ENCODE peak calls at places on chromosomes 3 and 15, in nine cellular contexts. C, T, B, M, X, G, K, P and Z are unnamed samples.

GRCh38 chr3:142467738-142468137 is 19.9 kb upstream of the XRN1 start:
- DNase-seq in C (no peak), T (no peak), B (no peak), M (no peak), X (no peak), G (no peak), K (no peak), P (no peak), Z (no peak)

GRCh38 chr3:55692295-55692957 is 205.3 kb upstream of the WNT5A start:
- DNase-seq in C (no peak), T (no peak), B (no peak), M (peak; percentile 27), X (no peak), G (peak; percentile 17), K (no peak), P (no peak), Z (no peak)

GRCh38 chr3:25895443-25895842 is 105.6 kb downstream of the OXSM start:
- DNase-seq in C (no peak), T (peak; percentile 31), B (peak; percentile 41), M (no peak), X (peak; percentile 37), G (no peak), K (no peak), P (no peak), Z (no peak)

GRCh38 chr3:149471991-149472390 is 2.5 kb upstream of the TM4SF4 start:
- DNase-seq in C (no peak), T (no peak), B (no peak), M (no peak), X (peak; percentile 56), G (no peak), K (no peak), P (no peak), Z (no peak)

GRCh38 chr3:37813403-37813802 is 48.3 kb upstream of the CTDSPL start:
- DNase-seq in C (no peak), T (no peak), B (no peak), M (no peak), X (no peak), G (no peak), K (no peak), P (no peak), Z (no peak)

GRCh38 chr3:168165390-168166269 is 69.9 kb upstream of the GOLIM4 start:
- DNase-seq in C (peak; percentile 76), T (peak; percentile 85), B (peak; percentile 79), M (peak; percentile 84), X (peak; percentile 86), G (peak; percentile 64), K (peak; percentile 67), P (peak; percentile 65), Z (peak; percentile 85)

GRCh38 chr3:188294823-188295487 is 141.0 kb downstream of the LPP start:
- DNase-seq in C (no peak), T (peak; percentile 94), B (no peak), M (no peak), X (peak; percentile 96), G (no peak), K (no peak), P (peak; percentile 90), Z (peak; percentile 78)

GRCh38 chr15:60804986-60805949 is 326.3 kb upstream of the ICE2 start:
- DNase-seq in C (no peak), T (peak; percentile 4), B (peak; percentile 92), M (no peak), X (peak; percentile 91), G (no peak), K (no peak), P (no peak), Z (no peak)

GRCh38 chr15:36791849-36792618 is 212.6 kb downstream of the CDIN1 start:
- DNase-seq in C (no peak), T (no peak), B (no peak), M (no peak), X (no peak), G (no peak), K (no peak), P (no peak), Z (no peak)

GRCh38 chr3:169836058-169836941 is 23.6 kb upstream of the LRRC34 start:
- DNase-seq in C (peak; percentile 23), T (no peak), B (no peak), M (peak; percentile 70), X (peak; percentile 92), G (no peak), K (no peak), P (no peak), Z (no peak)

GRCh38 chr15:68271854-68272471 is 5.6 kb upstream of the FEM1B start:
- DNase-seq in C (peak; percentile 31), T (peak; percentile 96), B (peak; percentile 30), M (no peak), X (peak; percentile 92), G (peak; percentile 51), K (no peak), P (peak; percentile 80), Z (peak; percentile 65)

DNA sequence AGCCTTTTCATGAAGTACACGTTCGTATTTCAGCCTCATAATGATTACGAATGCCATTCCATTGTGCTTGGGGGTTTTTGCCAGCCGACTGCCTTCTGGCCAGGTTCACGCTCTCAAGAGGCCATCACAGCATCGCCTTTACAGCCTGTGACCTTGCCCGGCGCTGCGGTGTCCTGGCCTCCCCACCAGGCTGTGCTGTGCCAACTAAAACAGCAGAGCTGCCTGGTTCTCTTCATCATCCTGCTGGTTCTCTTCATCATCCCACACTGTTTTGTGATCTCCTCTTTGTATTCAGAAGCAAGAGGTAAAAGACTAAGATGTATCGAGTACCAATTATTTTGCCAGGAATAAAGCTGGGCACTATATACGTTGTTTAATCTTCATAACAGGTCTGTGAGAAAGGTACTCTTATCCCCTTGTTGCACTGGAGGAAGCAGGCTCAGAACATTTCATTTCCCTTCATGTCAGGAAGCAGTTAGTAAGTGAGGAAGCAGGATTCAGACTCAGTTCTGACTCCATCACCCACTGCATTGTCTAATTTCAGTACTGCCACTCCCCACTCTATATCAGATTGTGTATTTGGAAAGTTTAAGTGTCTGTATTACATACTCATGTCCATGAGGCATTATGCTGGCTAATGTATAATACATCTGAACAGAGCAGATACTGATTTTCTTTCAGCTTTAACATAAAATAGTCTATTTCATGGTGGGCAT is 92.7 kb downstream of the LRRC28 start:
- DNase-seq in C (peak; percentile 54), T (no peak), B (peak; percentile 75), M (peak; percentile 18), X (no peak), G (peak; percentile 30), K (no peak), P (no peak), Z (no peak)
- TF ChIP-seq EZH2phosphoT487 in C (no peak), T (no peak), B (no peak), M (no peak), X (no peak), G (no peak), K (no peak), P (no peak), Z (no peak)

DNA sequence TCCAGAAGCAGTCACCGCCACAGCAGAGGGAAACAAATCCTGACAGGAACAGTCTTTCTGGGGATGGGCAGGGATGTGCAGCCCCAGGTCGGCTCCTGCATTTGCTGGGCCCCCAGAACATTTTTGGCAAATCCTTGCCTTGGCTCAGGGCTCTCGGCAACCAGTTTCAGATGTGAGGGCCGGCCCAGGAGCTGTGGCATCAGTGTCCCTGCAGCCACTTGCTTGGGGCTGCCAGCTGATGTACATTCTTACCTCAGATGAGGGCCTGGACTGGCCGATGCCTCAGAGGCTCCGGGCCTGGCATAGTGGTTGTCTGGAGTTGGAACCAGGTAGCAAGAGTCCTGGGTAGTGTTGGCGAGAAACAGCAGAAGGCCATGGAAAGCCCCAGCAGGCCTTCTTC is 4.2 kb downstream of the CYB561D2 start:
- DNase-seq in C (no peak), T (no peak), B (no peak), M (no peak), X (no peak), G (no peak), K (no peak), P (no peak), Z (no peak)
- H3K4me1 ChIP-seq in C (peaks cover 22% of the 10 kb centered on the region), T (peaks cover 54% of the 10 kb centered on the region), B (peaks cover 13% of the 10 kb centered on the region), M (peaks cover 52% of the 10 kb centered on the region), X (peaks cover 38% of the 10 kb centered on the region), G (peaks cover 16% of the 10 kb centered on the region), K (peaks cover 34% of the 10 kb centered on the region), P (peaks cover 12% of the 10 kb centered on the region), Z (peaks cover 39% of the 10 kb centered on the region)

DNA sequence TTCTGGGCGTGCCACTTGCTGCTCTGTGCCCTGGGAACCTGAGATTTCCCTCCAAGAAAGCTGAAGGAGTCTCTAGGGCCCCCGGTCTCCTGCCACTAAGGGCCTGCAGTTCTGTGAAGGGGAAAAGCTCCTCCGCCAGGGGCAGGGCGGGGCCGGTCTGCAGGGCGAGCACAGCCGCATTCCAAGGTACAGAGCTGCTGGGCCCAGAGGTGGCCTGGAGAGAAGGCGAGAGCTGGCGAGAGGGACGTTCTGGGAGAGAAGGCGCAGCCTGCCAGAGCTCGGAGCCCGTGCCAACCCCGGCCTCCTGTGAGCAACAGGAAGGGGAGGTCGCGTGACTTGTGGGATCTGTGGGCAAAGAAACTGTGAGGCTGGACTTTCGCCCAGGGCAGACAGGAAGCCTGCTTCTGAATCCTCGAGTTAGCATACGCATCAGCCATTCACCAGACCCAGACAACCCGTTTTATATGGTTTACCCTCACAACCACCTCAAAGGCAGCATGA is 500.4 kb downstream of the SHQ1 start:
- DNase-seq in C (peak; percentile 62), T (peak; percentile 55), B (peak; percentile 76), M (no peak), X (peak; percentile 43), G (no peak), K (no peak), P (no peak), Z (peak; percentile 44)
- H2AFZ ChIP-seq in C (no peak overlapping the region), T (no peak overlapping the region), B (peak overlapping the region; percentile 91), M (no peak overlapping the region), X (no peak overlapping the region), G (peak overlapping the region; percentile 0), K (no peak overlapping the region), P (peak overlapping the region; percentile 6), Z (no peak overlapping the region)

GRCh38 chr15:66403323-66403722 is 16.6 kb downstream of the MAP2K1 start:
- DNase-seq in C (no peak), T (no peak), B (no peak), M (no peak), X (no peak), G (no peak), K (no peak), P (no peak), Z (no peak)

GRCh38 chr15:66401130-66402021 is 14.7 kb downstream of the MAP2K1 start:
- DNase-seq in C (peak; percentile 58), T (peak; percentile 65), B (peak; percentile 75), M (peak; percentile 13), X (peak; percentile 22), G (no peak), K (no peak), P (no peak), Z (no peak)

GRCh38 chr15:66402885-66403284 is 16.2 kb downstream of the MAP2K1 start:
- DNase-seq in C (no peak), T (no peak), B (no peak), M (no peak), X (no peak), G (no peak), K (no peak), P (no peak), Z (no peak)

GRCh38 chr15:66399276-66399675 is 12.6 kb downstream of the MAP2K1 start:
- DNase-seq in C (no peak), T (no peak), B (no peak), M (no peak), X (no peak), G (peak; percentile 49), K (no peak), P (no peak), Z (no peak)

DNA sequence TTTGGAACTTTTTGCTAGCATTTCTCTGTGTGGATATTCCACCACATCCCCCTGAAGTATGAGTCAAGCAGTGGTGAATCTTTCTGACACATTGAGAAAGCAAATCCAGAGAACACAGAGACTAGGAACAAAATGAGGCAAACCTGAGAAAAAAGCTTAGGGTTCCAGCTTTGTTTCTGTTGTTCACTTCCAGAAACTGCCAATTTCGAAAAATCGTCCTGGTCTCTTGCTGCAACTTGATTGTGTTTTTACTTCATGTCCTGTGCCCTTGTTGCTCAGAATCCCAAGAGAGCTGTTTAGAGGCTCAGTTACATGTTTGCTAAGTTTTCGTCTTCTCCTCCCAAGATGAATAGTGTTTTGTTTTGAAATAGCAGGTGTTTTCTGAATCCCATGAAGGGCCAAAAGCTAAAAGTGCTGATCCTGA is 13.7 kb downstream of the MAP2K1 start:
- DNase-seq in C (no peak), T (peak; percentile 50), B (no peak), M (no peak), X (peak; percentile 53), G (no peak), K (no peak), P (no peak), Z (no peak)
- TF ChIP-seq EZH2phosphoT487 in C (no peak), T (no peak), B (no peak), M (no peak), X (no peak), G (no peak), K (no peak), P (no peak), Z (no peak)